ENCODE peak calls at places on chromosomes 5 and 9, in six cellular contexts. B, S, C, I, Y and R are unnamed samples.

GRCh38 chr9:131396626-131397025 is 2.7 kb downstream of the PRRC2B start:
- DNase-seq in B (no peak), S (no peak), C (no peak), I (no peak), Y (no peak), R (no peak)

GRCh38 chr9:76835571-76836283 is 70.2 kb downstream of the PRUNE2 start:
- DNase-seq in B (no peak), S (peak; percentile 95), C (no peak), I (no peak), Y (no peak), R (no peak)

GRCh38 chr5:58871648-58872242 is 288.9 kb downstream of the RAB3C start:
- DNase-seq in B (no peak), S (no peak), C (no peak), I (peak; percentile 27), Y (peak; percentile 39), R (no peak)

GRCh38 chr5:1292139-1292538 is 2.7 kb downstream of the TERT start:
- DNase-seq in B (no peak), S (no peak), C (no peak), I (no peak), Y (no peak), R (no peak)

GRCh38 chr9:102309379-102309778 is 570.9 kb upstream of the GRIN3A start:
- DNase-seq in B (no peak), S (no peak), C (no peak), I (no peak), Y (no peak), R (no peak)

GRCh38 chr5:39400711-39401385 is 23.9 kb downstream of the DAB2 start:
- DNase-seq in B (no peak), S (no peak), C (no peak), I (no peak), Y (no peak), R (no peak)

GRCh38 chr5:135050244-135050767 is 16.3 kb upstream of the PITX1 start:
- DNase-seq in B (no peak), S (no peak), C (no peak), I (no peak), Y (no peak), R (no peak)

GRCh38 chr5:10704949-10705621 is 55.9 kb downstream of the DAP start:
- DNase-seq in B (no peak), S (peak; percentile 84), C (no peak), I (no peak), Y (peak; percentile 58), R (no peak)

DNA sequence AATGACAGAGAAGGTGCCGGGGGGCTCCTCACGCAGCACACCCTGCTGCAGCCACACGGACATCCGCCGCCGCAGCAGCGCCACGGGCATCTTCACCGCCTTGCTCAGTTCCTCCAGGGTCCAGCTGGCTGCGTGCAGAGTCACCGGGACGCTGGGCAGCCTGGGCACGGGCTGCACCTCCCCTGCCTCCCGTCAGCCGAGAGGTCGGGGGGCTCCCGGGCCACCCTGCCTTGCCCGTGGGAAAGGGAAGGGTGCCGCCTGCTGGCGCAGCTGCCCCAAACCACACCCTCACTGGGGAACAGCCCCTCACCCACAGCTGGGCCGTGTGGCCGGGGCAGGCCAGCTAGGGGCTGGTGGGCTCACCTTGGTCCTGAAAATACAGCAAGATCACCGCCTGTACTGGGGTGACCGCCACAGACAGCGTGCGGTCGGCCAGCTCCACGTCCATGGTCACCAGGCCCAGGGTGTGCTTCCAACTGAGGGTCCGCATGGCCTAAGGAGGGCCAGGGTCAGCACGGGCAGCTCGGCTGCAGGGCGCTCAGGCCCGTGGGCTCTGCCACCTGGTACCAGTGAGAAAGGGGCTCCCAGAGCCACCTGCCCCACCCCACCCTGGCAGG is 3.6 kb upstream of the TMEM210 start:
- DNase-seq in B (no peak), S (no peak), C (peak; percentile 64), I (no peak), Y (no peak), R (peak; percentile 69)
- TF ChIP-seq CTCF in B (peak; percentile 14), S (no peak), C (no peak), I (peak; percentile 65), Y (peak; percentile 39), R (peak; percentile 54)

DNA sequence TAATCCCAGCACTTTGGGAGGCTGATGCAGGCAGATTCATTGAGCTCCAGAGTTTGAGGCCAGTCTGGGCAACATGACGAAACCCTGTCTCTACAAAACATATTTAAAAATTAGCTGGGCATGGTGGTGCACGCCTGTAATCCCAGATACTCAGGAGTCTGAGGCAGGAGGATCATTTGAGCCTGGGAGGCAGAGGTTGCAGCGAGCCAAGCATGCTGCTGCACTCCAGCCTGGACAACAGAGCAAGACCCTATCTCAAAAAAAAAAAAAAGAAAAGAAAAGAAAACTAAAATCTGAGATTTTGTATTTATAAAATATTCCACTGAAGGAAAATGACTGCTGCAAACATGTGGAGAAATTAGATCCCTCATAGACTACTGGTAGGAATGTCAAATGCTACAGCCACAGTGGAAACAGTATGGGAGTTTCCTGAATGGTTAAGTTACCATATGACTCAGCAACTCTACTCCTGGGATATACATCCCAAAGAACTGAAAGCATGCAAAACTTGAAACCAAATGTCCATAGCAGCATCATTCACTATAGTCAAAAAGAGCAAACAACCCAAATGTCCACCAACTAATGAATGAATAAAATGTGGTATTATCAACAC is 106.1 kb downstream of the UBAP2 start:
- DNase-seq in B (no peak), S (peak; percentile 63), C (no peak), I (no peak), Y (no peak), R (no peak)
- TF ChIP-seq CTCF in B (no peak), S (peak; percentile 56), C (no peak), I (no peak), Y (no peak), R (no peak)

DNA sequence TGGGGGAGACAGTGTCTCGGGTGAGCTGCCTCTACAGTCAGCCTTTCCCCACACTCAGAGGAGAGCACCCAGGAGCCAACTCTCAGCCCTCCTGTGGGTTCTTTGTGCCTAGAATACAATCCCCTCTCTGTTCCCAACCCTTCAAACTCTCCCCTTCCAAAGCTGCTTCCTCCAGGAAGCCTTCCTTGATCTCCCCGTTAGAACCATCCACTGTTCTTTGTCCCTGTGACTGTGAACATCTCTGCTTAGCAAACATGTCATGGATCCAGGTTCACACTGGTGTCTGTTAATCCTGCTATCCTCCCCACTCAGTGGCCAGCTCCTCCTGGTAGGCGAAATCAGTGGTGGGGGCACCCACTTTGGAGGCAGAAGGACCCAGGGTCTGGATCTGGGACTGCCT is 16.2 kb upstream of the IER5L start:
- DNase-seq in B (no peak), S (no peak), C (no peak), I (no peak), Y (no peak), R (no peak)
- TF ChIP-seq CTCF in B (no peak), S (no peak), C (no peak), I (no peak), Y (no peak), R (no peak)

GRCh38 chr9:37995348-37995737 is 73.7 kb downstream of the SHB start:
- DNase-seq in B (no peak), S (no peak), C (no peak), I (no peak), Y (no peak), R (no peak)
- TF ChIP-seq CTCF in B (no peak), S (no peak), C (no peak), I (no peak), Y (no peak), R (no peak)

DNA sequence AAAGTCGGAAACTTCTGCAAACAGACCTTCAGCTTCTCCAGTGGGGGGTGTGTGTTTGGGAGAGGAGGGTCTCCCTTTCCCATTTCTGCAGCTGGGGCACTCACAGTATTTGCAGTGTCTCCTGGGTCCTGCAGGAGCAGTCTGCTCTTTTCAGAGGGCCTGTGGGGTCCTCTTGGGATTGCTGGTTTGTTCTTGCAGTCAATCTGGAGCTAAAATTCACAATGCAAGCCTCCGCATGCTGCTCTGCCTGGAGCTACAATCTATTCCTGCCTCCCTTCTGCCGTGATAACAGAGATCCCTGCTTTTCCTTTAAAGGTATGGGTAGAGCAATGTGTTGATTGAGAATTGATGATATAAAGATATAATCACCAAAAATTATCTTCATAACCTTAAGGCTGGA is 43.2 kb downstream of the ZNF462 start:
- DNase-seq in B (no peak), S (no peak), C (no peak), I (no peak), Y (no peak), R (no peak)
- TF ChIP-seq CTCF in B (no peak), S (no peak), C (no peak), I (no peak), Y (no peak), R (no peak)

DNA sequence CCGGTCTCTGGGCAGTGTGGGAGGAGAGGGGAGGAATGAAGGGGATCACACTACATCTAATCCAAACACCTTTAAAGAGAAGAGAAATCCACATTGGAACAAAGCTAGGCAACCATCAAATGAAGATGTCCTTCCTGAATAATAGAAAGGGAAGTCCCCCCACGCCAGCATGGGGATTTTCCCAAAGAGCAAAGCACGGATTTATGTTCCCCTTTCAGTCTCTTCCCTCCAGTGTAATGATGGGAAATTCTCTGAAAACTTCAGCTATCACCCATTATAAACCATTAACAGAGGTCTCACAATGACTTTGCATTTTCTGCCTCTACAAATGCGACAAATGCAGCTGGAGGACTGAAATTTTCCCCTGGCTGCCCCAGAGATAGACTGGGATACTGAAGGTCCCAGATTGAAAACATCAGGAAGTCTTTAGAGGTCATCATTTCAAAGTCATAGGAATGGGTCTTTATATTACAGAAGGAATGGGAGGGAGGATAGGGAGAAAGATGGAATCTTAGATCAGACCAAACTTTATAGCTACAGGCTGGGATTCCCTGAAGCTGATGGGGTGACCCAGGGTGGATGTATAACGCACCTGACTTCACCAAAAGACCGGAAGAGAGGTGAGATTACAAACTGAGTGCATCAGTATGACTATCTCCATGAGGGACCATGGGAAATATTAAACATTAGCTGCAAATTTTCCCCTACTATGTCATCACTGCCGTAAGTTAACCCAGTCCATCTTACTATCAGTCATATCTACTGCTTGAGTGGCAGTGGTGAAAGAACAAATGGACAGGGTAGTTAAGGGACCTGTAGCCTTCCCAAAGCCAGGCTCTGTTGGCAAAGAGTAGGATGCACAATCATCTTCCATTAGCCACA is 368.5 kb downstream of the EFNA5 start:
- DNase-seq in B (no peak), S (no peak), C (no peak), I (no peak), Y (peak; percentile 18), R (no peak)
- TF ChIP-seq CTCF in B (no peak), S (no peak), C (no peak), I (no peak), Y (no peak), R (no peak)

GRCh38 chr5:53994148-53994547 is 316.2 kb downstream of the ARL15 start:
- DNase-seq in B (no peak), S (peak; percentile 54), C (no peak), I (no peak), Y (no peak), R (no peak)
- TF ChIP-seq CTCF in B (no peak), S (no peak), C (no peak), I (no peak), Y (no peak), R (no peak)

GRCh38 chr5:111158105-111158744 is 66.0 kb upstream of the CAMK4 start:
- DNase-seq in B (peak; percentile 75), S (peak; percentile 48), C (peak; percentile 81), I (peak; percentile 71), Y (peak; percentile 89), R (peak; percentile 55)
- TF ChIP-seq CTCF in B (peak; percentile 93), S (peak; percentile 100), C (peak; percentile 99), I (peak; percentile 100), Y (peak; percentile 100), R (peak; percentile 95)